ENCODE peak calls at places on chromosomes 13 and 19, in six cellular contexts. X is brain microvascular endothelial cell; H is activated effector memory CD4-positive, alpha-beta T cell treated with anti-CD3 and anti-CD28 coated beads, Interleukin-2, amount 50 U/mL, for 16 hours; P is progenitor cell of endocrine pancreas; M is HFF-Myc; Q is COLO829. S is an unnamed sample.

GRCh38 chr13:46114599-46114998 is 9.8 kb upstream of the CPB2 start:
- DNase-seq in M (no peak), Q (no peak), P (no peak), X (no peak), H (no peak), S (no peak)

GRCh38 chr19:35509018-35509652 is 4.3 kb downstream of the DMKN start:
- DNase-seq in X (no peak), Q (no peak), H (peak; percentile 75), P (peak; percentile 25), M (no peak), S (peak; percentile 61)

GRCh38 chr19:40217921-40218890 is at the start of gene TTC9B:
- DNase-seq in X (no peak), H (peak; percentile 80), Q (no peak), M (no peak), P (no peak), S (no peak)

GRCh38 chr19:44948237-44948636 is 2.4 kb downstream of the APOC2 start:
- DNase-seq in M (no peak), H (no peak), Q (no peak), P (no peak), X (no peak), S (no peak)

GRCh38 chr13:95641961-95642621 is 2.4 kb downstream of the DZIP1 start:
- DNase-seq in H (no peak), X (peak; percentile 31), M (no peak), P (peak; percentile 45), Q (no peak), S (no peak)

GRCh38 chr19:29302002-29302928 is 89.3 kb upstream of the UQCRFS1 start:
- DNase-seq in X (no peak), M (no peak), Q (no peak), H (peak; percentile 5), P (no peak), S (no peak)

GRCh38 chr13:113366031-113366588 is 2.2 kb upstream of the GRTP1 start:
- DNase-seq in H (no peak), Q (no peak), M (no peak), P (peak; percentile 9), X (no peak), S (peak; percentile 34)

GRCh38 chr19:33756177-33756576 is 40.5 kb upstream of the KCTD15 start:
- DNase-seq in Q (no peak), P (no peak), M (no peak), H (no peak), X (no peak), S (no peak)

GRCh38 chr13:84574851-84575250 is 692.6 kb upstream of the SLITRK1 start:
- DNase-seq in M (no peak), H (no peak), X (peak; percentile 12), Q (peak; percentile 8), P (no peak), S (no peak)

GRCh38 chr13:74945637-74946036 is 536.3 kb downstream of the TBC1D4 start:
- DNase-seq in H (no peak), Q (no peak), P (no peak), M (no peak), X (no peak), S (no peak)

GRCh38 chr13:95624020-95624419 is 20.5 kb downstream of the DZIP1 start:
- DNase-seq in X (no peak), H (no peak), P (no peak), M (no peak), Q (peak; percentile 35), S (peak; percentile 9)